ENCODE peak calls at places on chromosomes 11 and 22, in nine cellular contexts. J, V, L, C, D, A, O, N and T are unnamed samples.

GRCh38 chr11:35484435-35484834 is 41.0 kb downstream of the PAMR1 start:
- DNase-seq in J (no peak), V (peak), L (no peak), C (no peak), D (no peak), A (no peak), O (peak), N (no peak), T (no peak)

GRCh38 chr11:63858628-63859550 is 20.0 kb downstream of the MARK2 start:
- DNase-seq in J (no peak), V (no peak), L (no peak), C (no peak), D (no peak), A (no peak), O (peak), N (no peak), T (no peak)

GRCh38 chr22:49019737-49020136 is 807.9 kb downstream of the BRD1 start:
- DNase-seq in J (no peak), V (no peak), L (no peak), C (no peak), D (no peak), A (no peak), O (no peak), N (no peak), T (no peak)

GRCh38 chr22:49853981-49854791 is 542 bp downstream of the ZBED4 start:
- DNase-seq in J (no peak), V (no peak), L (peak), C (no peak), D (peak), A (peak), O (peak), N (peak), T (no peak)

GRCh38 chr11:33315822-33316221 is 58.6 kb downstream of the HIPK3 start:
- DNase-seq in J (no peak), V (no peak), L (no peak), C (no peak), D (no peak), A (no peak), O (peak), N (no peak), T (no peak)

GRCh38 chr11:119584193-119585037 is 144.6 kb downstream of the NECTIN1 start:
- DNase-seq in J (no peak), V (peak), L (peak), C (no peak), D (no peak), A (peak), O (peak), N (peak), T (peak)

GRCh38 chr22:39253427-39254070 is 8.8 kb upstream of the PDGFB start:
- DNase-seq in J (no peak), V (peak), L (peak), C (no peak), D (peak), A (no peak), O (peak), N (peak), T (peak)

GRCh38 chr22:22746963-22747933 is 102.8 kb downstream of the GGTLC2 start:
- DNase-seq in J (no peak), V (no peak), L (no peak), C (no peak), D (no peak), A (no peak), O (no peak), N (no peak), T (no peak)

GRCh38 chr11:73143126-73143838 is 1.2 kb upstream of the FCHSD2 start:
- DNase-seq in J (no peak), V (no peak), L (peak), C (no peak), D (no peak), A (peak), O (no peak), N (no peak), T (no peak)

GRCh38 chr22:49872347-49872746 is 18.7 kb downstream of the ZBED4 start:
- DNase-seq in J (no peak), V (no peak), L (no peak), C (no peak), D (no peak), A (no peak), O (no peak), N (no peak), T (no peak)

GRCh38 chr11:102322560-102322959 is 5.3 kb downstream of the BIRC3 start:
- DNase-seq in J (no peak), V (no peak), L (no peak), C (no peak), D (no peak), A (no peak), O (no peak), N (no peak), T (no peak)

GRCh38 chr22:46267431-46268279 is at the start of gene TTC38:
- DNase-seq in J (peak), V (peak), L (peak), C (peak), D (peak), A (peak), O (peak), N (peak), T (peak)

GRCh38 chr11:2882681-2883110 is 2.9 kb downstream of the CDKN1C start:
- DNase-seq in J (no peak), V (no peak), L (peak), C (no peak), D (no peak), A (no peak), O (no peak), N (no peak), T (no peak)

GRCh38 chr11:72965672-72966071 is 151.5 kb downstream of the ATG16L2 start:
- DNase-seq in J (no peak), V (no peak), L (no peak), C (no peak), D (no peak), A (no peak), O (no peak), N (no peak), T (no peak)

GRCh38 chr22:23216331-23217170 is 36.2 kb downstream of the BCR start:
- DNase-seq in J (peak), V (no peak), L (no peak), C (peak), D (peak), A (peak), O (no peak), N (no peak), T (peak)

GRCh38 chr11:128339721-128340271 is 247.6 kb downstream of the ETS1 start:
- DNase-seq in J (no peak), V (no peak), L (no peak), C (no peak), D (no peak), A (no peak), O (no peak), N (no peak), T (no peak)

GRCh38 chr22:50731811-50732624 is 6.0 kb upstream of the ACR start:
- DNase-seq in J (peak), V (peak), L (peak), C (peak), D (peak), A (peak), O (peak), N (no peak), T (no peak)

GRCh38 chr11:32400196-32400595 is 35.1 kb downstream of the WT1 start:
- DNase-seq in J (no peak), V (peak), L (no peak), C (no peak), D (no peak), A (no peak), O (peak), N (peak), T (no peak)